ENCODE peak calls at places on chromosomes 13 and 19, in nine cellular contexts. F is fibroblast of lung; Z is HEK293T; L is activated CD4-positive, alpha-beta memory T cell treated with anti-CD3 and anti-CD28 coated beads for 36 hours; R is brain pericyte; S is amygdala; K is naive thymus-derived CD8-positive, alpha-beta T cell; G is stimulated activated CD4-positive, alpha-beta T cell treated with anti-CD3 and anti-CD28 coated beads, Interleukin-2, amount 100 ng/mL, for 48 hours; Y is dermis blood vessel endothelial cell. T is an unnamed sample.

GRCh38 chr19:34904846-34905527 is 21.7 kb upstream of the ZNF30 start:
- DNase-seq in K (no peak), L (no peak), F (no peak), Y (no peak), S (no peak), Z (no peak), R (no peak), G (no peak), T (no peak)

GRCh38 chr19:3372413-3372812 is 6.0 kb downstream of the NFIC start:
- DNase-seq in G (no peak), K (no peak), F (no peak), Y (no peak), Z (no peak), L (no peak), R (no peak), S (no peak), T (no peak)

GRCh38 chr19:48254529-48254970 is 1.2 kb downstream of the CARD8 start:
- DNase-seq in K (no peak), S (no peak), Z (no peak), G (no peak), F (no peak), L (no peak), R (no peak), Y (no peak), T (no peak)

GRCh38 chr13:90197722-90198121 is 1149.8 kb upstream of the MIR17HG start:
- DNase-seq in F (peak; percentile 50), Y (no peak), S (no peak), R (no peak), Z (no peak), K (no peak), L (no peak), G (no peak), T (peak; percentile 24)

GRCh38 chr13:97548138-97548537 is 114.2 kb downstream of the RAP2A start:
- DNase-seq in Z (no peak), G (no peak), K (no peak), R (no peak), L (no peak), F (no peak), Y (no peak), S (no peak), T (no peak)

GRCh38 chr13:38223093-38223492 is 126.6 kb upstream of the UFM1 start:
- DNase-seq in F (peak; percentile 52), L (no peak), R (peak; percentile 5), K (no peak), Y (no peak), S (no peak), G (no peak), Z (peak; percentile 24), T (peak; percentile 60)

GRCh38 chr19:36417752-36418286 is 625 bp downstream of the ZFP82 start:
- DNase-seq in F (no peak), S (no peak), Y (no peak), G (no peak), R (no peak), K (no peak), Z (no peak), L (peak; percentile 22), T (no peak)

GRCh38 chr13:40665061-40665753 is 1.2 kb downstream of the FOXO1 start:
- DNase-seq in L (peak; percentile 47), Y (no peak), R (no peak), G (peak; percentile 38), S (no peak), F (no peak), K (no peak), Z (peak; percentile 21), T (no peak)

GRCh38 chr13:112374271-112374670 is 1.9 kb upstream of the SPACA7 start:
- DNase-seq in K (no peak), L (no peak), F (no peak), Z (no peak), S (no peak), Y (no peak), R (no peak), G (no peak), T (no peak)

GRCh38 chr13:45219123-45219891 is 18.5 kb upstream of the KCTD4 start:
- DNase-seq in Z (no peak), Y (peak; percentile 53), S (no peak), L (no peak), F (peak; percentile 42), K (no peak), G (no peak), R (no peak), T (no peak)

GRCh38 chr19:11337080-11337479 is 2.4 kb downstream of the RAB3D start:
- DNase-seq in G (no peak), Z (no peak), R (no peak), Y (no peak), L (no peak), F (no peak), K (no peak), S (no peak), T (no peak)

GRCh38 chr13:72164811-72165210 is 297.8 kb upstream of the DACH1 start:
- DNase-seq in G (no peak), L (no peak), S (no peak), Y (no peak), K (no peak), R (no peak), Z (no peak), F (peak; percentile 18), T (no peak)

GRCh38 chr19:21698215-21698614 is 69.2 kb downstream of the ZNF100 start:
- DNase-seq in Y (peak; percentile 37), G (no peak), R (no peak), F (peak; percentile 3), Z (no peak), L (no peak), S (no peak), K (no peak), T (peak; percentile 29)

GRCh38 chr13:79490846-79491245 is 9.9 kb downstream of the NDFIP2 start:
- DNase-seq in R (no peak), L (no peak), Y (no peak), S (no peak), Z (no peak), K (no peak), G (no peak), F (peak; percentile 34), T (no peak)

GRCh38 chr19:2488942-2489731 is 13.2 kb downstream of the GADD45B start:
- DNase-seq in Z (no peak), G (no peak), S (peak; percentile 31), R (no peak), L (no peak), F (peak; percentile 40), K (no peak), Y (peak; percentile 67), T (peak; percentile 51)

GRCh38 chr13:100196380-100196779 is 107.5 kb downstream of the PCCA start:
- DNase-seq in K (no peak), G (no peak), Y (no peak), S (no peak), F (no peak), Z (no peak), L (no peak), R (no peak), T (no peak)

GRCh38 chr13:94325660-94326059 is 153.8 kb downstream of the DCT start:
- DNase-seq in G (no peak), R (no peak), Y (no peak), K (no peak), Z (no peak), F (peak; percentile 65), S (no peak), L (no peak), T (no peak)

GRCh38 chr19:4401482-4402170 is 814 bp upstream of the CHAF1A start:
- DNase-seq in Z (no peak), F (no peak), L (peak; percentile 11), S (no peak), K (no peak), R (no peak), G (no peak), Y (no peak), T (no peak)

GRCh38 chr19:40687525-40688016 is 2.9 kb downstream of the NUMBL start:
- DNase-seq in S (no peak), K (no peak), L (no peak), R (no peak), Y (no peak), F (peak; percentile 80), Z (no peak), G (no peak), T (peak; percentile 68)

GRCh38 chr19:57830071-57830602 is at the start of gene ZNF587B:
- DNase-seq in F (peak; percentile 57), Z (peak; percentile 13), S (peak; percentile 42), G (peak; percentile 20), L (peak; percentile 51), R (peak; percentile 40), Y (peak; percentile 69), K (peak; percentile 14), T (peak; percentile 89)

GRCh38 chr13:48504606-48505369 is 28.1 kb downstream of the RCBTB2 start:
- DNase-seq in F (no peak), K (no peak), S (no peak), G (no peak), R (no peak), Y (no peak), Z (no peak), L (peak; percentile 41), T (no peak)

GRCh38 chr19:3409346-3410064 is 43.1 kb downstream of the NFIC start:
- DNase-seq in G (no peak), L (no peak), R (no peak), S (no peak), K (no peak), Z (no peak), F (no peak), Y (peak; percentile 34), T (no peak)

GRCh38 chr19:45676851-45677263 is 8.8 kb downstream of the GIPR start:
- DNase-seq in F (no peak), Y (no peak), K (peak; percentile 55), S (no peak), G (no peak), R (no peak), L (peak; percentile 69), Z (no peak), T (no peak)

GRCh38 chr19:54160948-54161347 is 1.4 kb upstream of the LENG1 start:
- DNase-seq in F (no peak), Z (no peak), K (no peak), L (no peak), G (no peak), Y (no peak), S (no peak), R (no peak), T (no peak)